ENCODE peak calls at places on chromosomes 16 and 17, in six cellular contexts. W is C1 segment of cervical spinal cord, N is AG04449, P is adipocyte, L is NCI-H1417, Q is Ammon's horn. U is an unnamed sample.

GRCh38 chr16:85417156-85417860 is 195.8 kb upstream of the GSE1 start:
- DNase-seq in W (no peak), N (no peak), P (no peak), L (peak), Q (no peak), U (no peak)

GRCh38 chr16:80125677-80126076 is 415.1 kb upstream of the DYNLRB2 start:
- DNase-seq in W (no peak), N (no peak), P (no peak), L (no peak), Q (no peak), U (no peak)

GRCh38 chr17:43854498-43854897 is 7.5 kb downstream of the CD300LG start:
- DNase-seq in W (no peak), N (no peak), P (no peak), L (no peak), Q (no peak), U (no peak)

GRCh38 chr17:17001076-17001777 is 29.3 kb upstream of the TNFRSF13B start:
- DNase-seq in W (no peak), N (no peak), P (no peak), L (no peak), Q (no peak), U (no peak)

GRCh38 chr17:82300707-82301270 is 16.6 kb downstream of the CD7 start:
- DNase-seq in W (peak), N (no peak), P (peak), L (peak), Q (no peak), U (peak)

GRCh38 chr16:67339453-67339852 is 12.8 kb downstream of the LRRC36 start:
- DNase-seq in W (no peak), N (no peak), P (peak), L (no peak), Q (no peak), U (peak)

GRCh38 chr17:68291836-68292688 is 767 bp downstream of the ARSG start:
- DNase-seq in W (peak), N (no peak), P (peak), L (peak), Q (peak), U (peak)

GRCh38 chr17:6496116-6496481 is 51.8 kb downstream of the PIMREG start:
- DNase-seq in W (no peak), N (no peak), P (no peak), L (peak), Q (no peak), U (no peak)

GRCh38 chr16:50679676-50680555 is 1.2 kb downstream of the SNX20 start:
- DNase-seq in W (no peak), N (no peak), P (no peak), L (no peak), Q (no peak), U (no peak)

GRCh38 chr16:55466209-55466608 is 12.8 kb upstream of the MMP2 start:
- DNase-seq in W (no peak), N (no peak), P (no peak), L (no peak), Q (no peak), U (no peak)

GRCh38 chr16:72013389-72013788 is 4.8 kb downstream of the DHODH start:
- DNase-seq in W (no peak), N (no peak), P (no peak), L (peak), Q (no peak), U (peak)

GRCh38 chr17:40696651-40697072 is 6.9 kb downstream of the KRT24 start:
- DNase-seq in W (no peak), N (no peak), P (no peak), L (no peak), Q (no peak), U (peak)

GRCh38 chr16:72991645-72992044 is 56.3 kb downstream of the ZFHX3 start:
- DNase-seq in W (no peak), N (no peak), P (no peak), L (no peak), Q (no peak), U (no peak)

GRCh38 chr16:81650982-81651562 is 128.0 kb upstream of the PLCG2 start:
- DNase-seq in W (no peak), N (no peak), P (no peak), L (peak), Q (no peak), U (no peak)

GRCh38 chr16:67537270-67537635 is 8.6 kb downstream of the RIPOR1 start:
- DNase-seq in W (peak), N (no peak), P (peak), L (no peak), Q (no peak), U (peak)

GRCh38 chr16:79217375-79218011 is 383.0 kb downstream of the MAF start:
- DNase-seq in W (no peak), N (no peak), P (no peak), L (no peak), Q (no peak), U (no peak)

GRCh38 chr17:9843152-9844010 is 17.7 kb downstream of the GLP2R start:
- DNase-seq in W (no peak), N (no peak), P (no peak), L (no peak), Q (no peak), U (peak)

GRCh38 chr16:66457888-66458287 is 30.8 kb downstream of the BEAN1 start:
- DNase-seq in W (no peak), N (no peak), P (no peak), L (no peak), Q (no peak), U (peak)

GRCh38 chr17:81518113-81518784 is 5.7 kb upstream of the ACTG1 start:
- DNase-seq in W (no peak), N (no peak), P (peak), L (peak), Q (no peak), U (peak)

GRCh38 chr17:4573682-4574081 is 10.6 kb upstream of the SMTNL2 start:
- DNase-seq in W (no peak), N (no peak), P (no peak), L (no peak), Q (no peak), U (no peak)

GRCh38 chr17:33862772-33863602 is 392.1 kb upstream of the CCL2 start:
- DNase-seq in W (no peak), N (no peak), P (no peak), L (no peak), Q (no peak), U (no peak)